ENCODE peak calls at places on chromosomes 5 and 9, in four cellular contexts. One of them, this sample, is unnamed.

GRCh38 chr5:36965179-36965578 is 88.6 kb downstream of the NIPBL start:
- DNase-seq in left ventricle myocardium inferior: no peak
- DNase-seq in aorta: no peak
- DNase-seq in adrenal gland: no peak
- DNase-seq in this sample: no peak

GRCh38 chr9:137621131-137621757 is 2.4 kb downstream of the EHMT1 start:
- DNase-seq in left ventricle myocardium inferior: no peak
- DNase-seq in aorta: no peak
- DNase-seq in adrenal gland: no peak
- DNase-seq in this sample: no peak

GRCh38 chr9:676780-677458 is 164.6 kb upstream of the DMRT1 start:
- DNase-seq in left ventricle myocardium inferior: no peak
- DNase-seq in aorta: no peak
- DNase-seq in adrenal gland: no peak
- DNase-seq in this sample: no peak

GRCh38 chr9:88388886-88389617 is 808 bp downstream of the SPIN1 start:
- DNase-seq in left ventricle myocardium inferior: peak; percentile 56
- DNase-seq in aorta: peak; percentile 68
- DNase-seq in adrenal gland: peak; percentile 79
- DNase-seq in this sample: peak; percentile 24

GRCh38 chr5:107676702-107677101 is 6.0 kb upstream of the EFNA5 start:
- DNase-seq in left ventricle myocardium inferior: no peak
- DNase-seq in aorta: no peak
- DNase-seq in adrenal gland: no peak
- DNase-seq in this sample: no peak

GRCh38 chr9:91146391-91147019 is 215.2 kb downstream of the AUH start:
- DNase-seq in left ventricle myocardium inferior: no peak
- DNase-seq in aorta: no peak
- DNase-seq in adrenal gland: no peak
- DNase-seq in this sample: no peak

GRCh38 chr9:126489604-126490593 is 123.8 kb upstream of the LMX1B start:
- DNase-seq in left ventricle myocardium inferior: no peak
- DNase-seq in aorta: peak; percentile 44
- DNase-seq in adrenal gland: no peak
- DNase-seq in this sample: no peak

GRCh38 chr9:97602430-97602829 is 30.7 kb downstream of the TSTD2 start:
- DNase-seq in left ventricle myocardium inferior: peak; percentile 26
- DNase-seq in aorta: no peak
- DNase-seq in adrenal gland: no peak
- DNase-seq in this sample: no peak

GRCh38 chr9:135574943-135575342 is 13.4 kb downstream of the PAEP start:
- DNase-seq in left ventricle myocardium inferior: no peak
- DNase-seq in aorta: no peak
- DNase-seq in adrenal gland: no peak
- DNase-seq in this sample: no peak

GRCh38 chr5:55983986-55984385 is 10.8 kb downstream of the IL6ST start:
- DNase-seq in left ventricle myocardium inferior: no peak
- DNase-seq in aorta: no peak
- DNase-seq in adrenal gland: no peak
- DNase-seq in this sample: no peak

GRCh38 chr5:93503598-93504067 is 77.4 kb downstream of the NR2F1-AS1 start:
- DNase-seq in left ventricle myocardium inferior: no peak
- DNase-seq in aorta: no peak
- DNase-seq in adrenal gland: no peak
- DNase-seq in this sample: no peak

GRCh38 chr9:113677569-113677968 is 198.5 kb upstream of the ZNF618 start:
- DNase-seq in left ventricle myocardium inferior: no peak
- DNase-seq in aorta: no peak
- DNase-seq in adrenal gland: no peak
- DNase-seq in this sample: no peak

GRCh38 chr5:4921929-4922328 is 218.2 kb upstream of the ADAMTS16 start:
- DNase-seq in left ventricle myocardium inferior: no peak
- DNase-seq in aorta: no peak
- DNase-seq in adrenal gland: no peak
- DNase-seq in this sample: no peak

GRCh38 chr5:179375236-179375685 is 30.0 kb upstream of the ADAMTS2 start:
- DNase-seq in left ventricle myocardium inferior: no peak
- DNase-seq in aorta: peak; percentile 18
- DNase-seq in adrenal gland: no peak
- DNase-seq in this sample: no peak

GRCh38 chr9:14542071-14542470 is 151.2 kb downstream of the ZDHHC21 start:
- DNase-seq in left ventricle myocardium inferior: no peak
- DNase-seq in aorta: no peak
- DNase-seq in adrenal gland: no peak
- DNase-seq in this sample: no peak

GRCh38 chr5:43616535-43616934 is 13.6 kb downstream of the NNT start:
- DNase-seq in left ventricle myocardium inferior: no peak
- DNase-seq in aorta: no peak
- DNase-seq in adrenal gland: no peak
- DNase-seq in this sample: no peak

GRCh38 chr9:98318834-98319478 is 63.5 kb upstream of the TBC1D2 start:
- DNase-seq in left ventricle myocardium inferior: no peak
- DNase-seq in aorta: no peak
- DNase-seq in adrenal gland: no peak
- DNase-seq in this sample: no peak

GRCh38 chr5:85148701-85149100 is 764.0 kb upstream of the EDIL3 start:
- DNase-seq in left ventricle myocardium inferior: no peak
- DNase-seq in aorta: no peak
- DNase-seq in adrenal gland: no peak
- DNase-seq in this sample: no peak

GRCh38 chr5:119896851-119897536 is 267.6 kb downstream of the FAM170A start:
- DNase-seq in left ventricle myocardium inferior: no peak
- DNase-seq in aorta: no peak
- DNase-seq in adrenal gland: no peak
- DNase-seq in this sample: no peak

GRCh38 chr5:68661237-68661636 is 432.6 kb upstream of the SLC30A5 start:
- DNase-seq in left ventricle myocardium inferior: no peak
- DNase-seq in aorta: no peak
- DNase-seq in adrenal gland: no peak
- DNase-seq in this sample: no peak

GRCh38 chr5:169097374-169097831 is 203.5 kb downstream of the SLIT3 start:
- DNase-seq in left ventricle myocardium inferior: no peak
- DNase-seq in aorta: no peak
- DNase-seq in adrenal gland: no peak
- DNase-seq in this sample: no peak

DNA sequence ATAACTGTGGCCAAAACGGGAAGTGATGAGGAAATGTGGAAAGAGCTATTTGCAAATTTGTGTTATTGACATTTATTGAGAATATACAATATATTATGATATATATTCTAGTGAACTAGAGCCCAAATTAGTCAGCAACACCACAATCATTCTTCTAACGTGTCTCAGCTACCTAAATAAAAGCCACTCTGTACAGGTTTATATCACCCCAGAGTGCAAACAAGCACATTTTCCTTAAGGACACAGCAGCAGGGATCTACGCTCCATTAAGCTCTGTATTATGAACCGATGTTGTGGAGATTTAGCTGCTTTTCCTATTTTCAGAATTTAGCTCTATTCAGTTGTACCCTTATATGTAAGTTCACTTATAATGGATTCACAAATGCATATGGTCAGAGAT is 77.9 kb downstream of the CDH18 start:
- DNase-seq in left ventricle myocardium inferior: no peak
- DNase-seq in aorta: no peak
- DNase-seq in adrenal gland: no peak
- DNase-seq in this sample: no peak
- H3K27ac ChIP-seq in left ventricle myocardium inferior: no peak overlapping the region
- H3K27ac ChIP-seq in aorta: no peak overlapping the region
- H3K27ac ChIP-seq in adrenal gland: no peak overlapping the region
- H3K27ac ChIP-seq in this sample: no peak overlapping the region

GRCh38 chr9:18490591-18491370 is 16.8 kb downstream of the ADAMTSL1 start:
- DNase-seq in left ventricle myocardium inferior: no peak
- DNase-seq in aorta: peak; percentile 80
- DNase-seq in adrenal gland: no peak
- DNase-seq in this sample: no peak
- H3K4me1 ChIP-seq in left ventricle myocardium inferior: peaks cover 6% of the 10 kb centered on the region
- H3K4me1 ChIP-seq in aorta: peaks cover 9% of the 10 kb centered on the region
- H3K4me1 ChIP-seq in adrenal gland: peaks cover 6% of the 10 kb centered on the region
- H3K4me1 ChIP-seq in this sample: no peaks in the 10 kb centered on the region

GRCh38 chr9:69671291-69671903 is 774 bp downstream of the APBA1 start:
- DNase-seq in left ventricle myocardium inferior: no peak
- DNase-seq in aorta: peak; percentile 59
- DNase-seq in adrenal gland: peak; percentile 26
- DNase-seq in this sample: no peak
- H3K4me3 ChIP-seq in left ventricle myocardium inferior: peak overlapping the region; percentile 96
- H3K4me3 ChIP-seq in aorta: peak overlapping the region; percentile 96
- H3K4me3 ChIP-seq in adrenal gland: peak overlapping the region; percentile 79
- H3K4me3 ChIP-seq in this sample: no peak overlapping the region

GRCh38 chr5:96627792-96628191 is 34.4 kb upstream of the CAST start:
- DNase-seq in left ventricle myocardium inferior: no peak
- DNase-seq in aorta: no peak
- DNase-seq in adrenal gland: no peak
- DNase-seq in this sample: no peak
- H3K27ac ChIP-seq in left ventricle myocardium inferior: no peak overlapping the region
- H3K27ac ChIP-seq in aorta: no peak overlapping the region
- H3K27ac ChIP-seq in adrenal gland: no peak overlapping the region
- H3K27ac ChIP-seq in this sample: peak overlapping the region; percentile 21

GRCh38 chr9:68950689-68951088 is 63.2 kb downstream of the PRKACG start:
- DNase-seq in left ventricle myocardium inferior: no peak
- DNase-seq in aorta: no peak
- DNase-seq in adrenal gland: no peak
- DNase-seq in this sample: no peak
- H3K4me1 ChIP-seq in left ventricle myocardium inferior: peaks cover 15% of the 10 kb centered on the region
- H3K4me1 ChIP-seq in aorta: no peaks in the 10 kb centered on the region
- H3K4me1 ChIP-seq in adrenal gland: no peaks in the 10 kb centered on the region
- H3K4me1 ChIP-seq in this sample: no peaks in the 10 kb centered on the region

This sample was measured in CD8-positive, alpha-beta memory T cell.